ENCODE peak calls at places on chromosomes 12 and 14, in four cellular contexts. U is HepG2, W is K562, M is GM12878. C is an unnamed sample.
A peak's percentile ranks its signal among the peaks of the same experiment; 100 is the strongest.

GRCh38 chr14:66677780-66678179 is 169.8 kb downstream of the GPHN start:
- DNase-seq in U (no peak), W (no peak), M (no peak), C (no peak)

GRCh38 chr12:132342322-132342721 is 12.9 kb upstream of the GALNT9 start:
- DNase-seq in U (peak; percentile 20), W (no peak), M (no peak), C (peak; percentile 57)

GRCh38 chr12:100365411-100365810 is 8.5 kb downstream of the SLC17A8 start:
- DNase-seq in U (no peak), W (no peak), M (no peak), C (no peak)

GRCh38 chr12:122145505-122146330 is 28.3 kb downstream of the IL31 start:
- DNase-seq in U (no peak), W (no peak), M (no peak), C (no peak)

GRCh38 chr12:21451529-21451928 is 14.1 kb downstream of the PYROXD1 start:
- DNase-seq in U (no peak), W (no peak), M (no peak), C (no peak)

GRCh38 chr12:47785887-47786661 is 13.0 kb downstream of the SLC48A1 start:
- DNase-seq in U (no peak), W (no peak), M (no peak), C (no peak)

GRCh38 chr12:83245156-83245555 is 558.5 kb downstream of the TMTC2 start:
- DNase-seq in U (no peak), W (no peak), M (peak; percentile 11), C (no peak)

GRCh38 chr12:106062693-106063092 is 76.1 kb downstream of the NUAK1 start:
- DNase-seq in U (no peak), W (no peak), M (no peak), C (no peak)

GRCh38 chr12:98503343-98503592 is 12.1 kb upstream of the TMPO start:
- DNase-seq in U (peak; percentile 84), W (peak; percentile 71), M (peak; percentile 93), C (peak; percentile 74)

GRCh38 chr12:16163891-16164290 is 113.6 kb downstream of the SLC15A5 start:
- DNase-seq in U (no peak), W (no peak), M (no peak), C (no peak)

GRCh38 chr12:51200806-51201205 is 17.1 kb downstream of the POU6F1 start:
- DNase-seq in U (no peak), W (no peak), M (no peak), C (no peak)

GRCh38 chr12:102120564-102120873 is 536 bp downstream of the PARPBP start:
- DNase-seq in U (peak; percentile 0), W (no peak), M (no peak), C (peak; percentile 5)

GRCh38 chr12:118183711-118184110 is 47.8 kb downstream of the PEBP1 start:
- DNase-seq in U (no peak), W (no peak), M (no peak), C (no peak)

GRCh38 chr12:113154351-113154973 is 4.9 kb downstream of the CFAP73 start:
- DNase-seq in U (no peak), W (no peak), M (no peak), C (no peak)

GRCh38 chr12:62919827-62920226 is 15.1 kb downstream of the PPM1H start:
- DNase-seq in U (no peak), W (no peak), M (no peak), C (no peak)

GRCh38 chr12:88570103-88570502 is 10.2 kb downstream of the KITLG start:
- DNase-seq in U (no peak), W (no peak), M (no peak), C (no peak)

GRCh38 chr12:60168441-60168840 is 572.6 kb downstream of the SLC16A7 start:
- DNase-seq in U (peak; percentile 51), W (no peak), M (no peak), C (no peak)

GRCh38 chr14:75970989-75971388 is 10.8 kb downstream of the TGFB3 start:
- DNase-seq in U (no peak), W (no peak), M (no peak), C (no peak)

GRCh38 chr12:122844366-122844971 is 9.2 kb downstream of the HIP1R start:
- DNase-seq in U (no peak), W (no peak), M (no peak), C (no peak)

GRCh38 chr14:35470775-35471174 is 63.2 kb upstream of the INSM2 start:
- DNase-seq in U (no peak), W (peak; percentile 9), M (no peak), C (peak; percentile 26)

GRCh38 chr12:107903377-107904061 is 129.0 kb downstream of the ASCL4 start:
- DNase-seq in U (no peak), W (peak; percentile 90), M (peak; percentile 40), C (peak; percentile 82)

GRCh38 chr12:7961395-7962188 is 25.6 kb upstream of the SLC2A3 start:
- DNase-seq in U (no peak), W (no peak), M (no peak), C (no peak)

GRCh38 chr12:48514728-48515127 is 10.7 kb upstream of the OR8S1 start:
- DNase-seq in U (no peak), W (no peak), M (no peak), C (no peak)

GRCh38 chr14:93953263-93953662 is 23.1 kb downstream of the ASB2 start:
- DNase-seq in U (peak; percentile 50), W (peak; percentile 20), M (no peak), C (peak; percentile 16)

GRCh38 chr12:39972119-39972518 is 133.8 kb downstream of the SLC2A13 start:
- DNase-seq in U (no peak), W (peak; percentile 16), M (no peak), C (no peak)

GRCh38 chr12:128178971-128179370 is 88.0 kb upstream of the TMEM132C start:
- DNase-seq in U (no peak), W (no peak), M (no peak), C (no peak)

GRCh38 chr14:71538949-71539659 is 393.1 kb upstream of the RGS6 start:
- DNase-seq in U (no peak), W (no peak), M (no peak), C (no peak)

GRCh38 chr12:91817512-91817911 is 328.1 kb downstream of the BTG1 start:
- DNase-seq in U (no peak), W (no peak), M (no peak), C (no peak)

GRCh38 chr12:105329926-105330282 is 587 bp upstream of the C12orf75 start:
- DNase-seq in U (no peak), W (no peak), M (no peak), C (no peak)

DNA sequence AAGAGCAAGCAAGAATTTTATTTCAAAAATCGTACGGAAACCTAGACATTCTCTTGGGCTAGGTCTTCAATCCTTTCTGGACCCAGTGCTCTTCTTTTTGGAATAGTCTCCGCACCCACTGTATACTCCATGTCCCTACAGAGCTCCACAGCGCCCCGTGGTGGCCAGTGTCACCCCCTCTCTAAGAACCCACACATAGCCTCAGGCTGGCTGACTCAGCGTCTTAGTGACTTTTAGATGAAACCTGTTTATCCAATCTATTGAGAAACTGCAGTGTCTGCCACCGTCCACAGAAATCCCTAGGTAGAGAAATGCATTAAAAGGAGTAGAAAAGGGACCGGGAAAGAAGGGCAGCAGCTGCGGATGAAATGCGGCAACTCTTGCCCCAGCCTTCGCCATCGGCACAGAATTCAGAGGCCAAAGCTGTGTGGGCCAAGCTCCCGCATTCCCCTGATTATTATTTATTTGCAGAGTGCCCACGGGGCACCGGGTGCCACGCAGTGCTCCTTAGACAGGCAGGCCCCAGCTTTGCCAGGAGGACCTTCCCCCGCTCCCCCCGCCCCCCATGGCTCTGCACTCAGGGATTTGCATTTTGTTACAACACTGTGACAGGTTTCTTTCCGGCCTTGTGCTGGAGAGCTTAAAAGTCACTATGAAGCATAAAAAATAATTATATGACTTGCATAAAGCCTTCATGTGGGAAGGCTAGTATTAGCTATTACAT is 170.1 kb upstream of the FKBP4 start:
- DNase-seq in U (no peak), W (peak; percentile 51), M (no peak), C (peak; percentile 60)
- TF ChIP-seq TARDBP in U (no peak), W (no peak), M (no peak), C (no peak)

GRCh38 chr14:60490270-60490669 is 4.4 kb upstream of the C14orf39 start:
- DNase-seq in U (no peak), W (no peak), M (no peak), C (no peak)

GRCh38 chr14:60487211-60487610 is 1.3 kb upstream of the C14orf39 start:
- DNase-seq in U (no peak), W (no peak), M (no peak), C (no peak)

GRCh38 chr14:60485057-60485599 is 735 bp downstream of the C14orf39 start:
- DNase-seq in U (no peak), W (peak; percentile 8), M (no peak), C (no peak)

GRCh38 chr14:60485600-60486251 is at the start of gene C14orf39:
- DNase-seq in U (no peak), W (peak; percentile 80), M (no peak), C (no peak)

DNA sequence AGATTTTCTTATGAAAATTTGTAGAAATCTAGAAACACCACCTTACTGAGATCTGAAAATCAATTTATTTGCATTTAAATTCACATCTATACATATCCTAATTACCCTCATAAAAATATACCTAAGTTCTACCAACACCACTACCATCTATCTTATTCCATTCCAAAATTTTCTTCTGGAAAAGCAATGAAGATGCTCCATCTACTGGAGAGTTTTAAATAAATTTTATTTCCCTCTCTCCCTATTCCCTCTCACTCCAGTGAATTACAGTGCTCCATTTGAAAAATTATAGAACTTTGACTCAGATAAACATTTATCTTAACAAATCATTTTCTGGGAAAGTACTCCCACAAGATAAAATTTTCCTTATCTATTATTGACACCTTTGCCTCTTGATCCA is 2.3 kb upstream of the C14orf39 start:
- DNase-seq in U (no peak), W (no peak), M (no peak), C (no peak)
- TF ChIP-seq SP1 in U (no peak), W (no peak), M (no peak), C (no peak)

GRCh38 chr12:64526859-64527258 is 74.9 kb downstream of the TBK1 start:
- DNase-seq in U (no peak), W (no peak), M (no peak), C (no peak)

GRCh38 chr12:64522316-64522715 is 70.4 kb downstream of the TBK1 start:
- DNase-seq in U (no peak), W (no peak), M (no peak), C (no peak)

GRCh38 chr12:64525461-64526160 is 73.7 kb downstream of the TBK1 start:
- DNase-seq in U (no peak), W (no peak), M (no peak), C (no peak)

GRCh38 chr12:64521838-64522237 is 69.9 kb downstream of the TBK1 start:
- DNase-seq in U (no peak), W (no peak), M (no peak), C (no peak)

GRCh38 chr12:64522807-64523206 is 70.9 kb downstream of the TBK1 start:
- DNase-seq in U (no peak), W (no peak), M (no peak), C (no peak)
- TF ChIP-seq TARDBP in U (no peak), W (no peak), M (no peak), C (no peak)

DNA sequence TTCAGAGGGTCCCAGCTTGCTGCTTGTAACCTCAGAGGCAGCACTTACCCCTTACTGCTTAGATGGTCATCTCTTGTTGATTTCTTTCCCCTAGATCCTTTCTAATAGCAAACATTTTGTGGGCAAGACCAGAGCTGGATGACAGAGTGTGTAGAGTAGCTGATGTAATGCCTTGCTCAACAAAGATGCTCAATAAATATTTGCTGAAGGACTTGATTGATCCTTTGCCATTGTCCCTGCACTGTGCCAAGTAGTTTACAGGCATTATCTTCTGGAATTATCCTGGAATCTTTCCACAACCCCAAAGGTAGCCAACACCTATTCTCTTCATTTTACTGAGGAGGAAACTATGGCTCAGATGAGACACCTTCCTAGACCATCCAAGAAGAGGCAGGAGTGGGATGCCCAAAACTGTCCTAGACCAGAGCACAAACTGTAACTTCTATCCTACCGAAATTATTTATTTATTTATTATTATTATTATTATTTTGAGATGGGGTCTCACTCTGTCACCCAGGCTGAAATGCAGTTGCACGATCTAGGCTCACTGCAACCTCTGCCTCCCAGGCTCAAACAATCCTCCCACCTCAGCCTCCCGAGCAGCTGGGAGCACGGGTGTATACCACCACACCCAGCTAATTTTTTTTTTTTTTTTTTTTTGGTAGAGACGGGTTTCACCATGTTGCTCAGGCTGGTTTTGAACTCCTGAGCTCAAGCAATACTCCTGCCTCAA is 1.4 kb downstream of the MMAB start:
- DNase-seq in U (no peak), W (no peak), M (no peak), C (no peak)
- TF ChIP-seq SP1 in U (no peak), W (no peak), M (no peak), C (no peak)

C was measured in HEK293T.